ENCODE peak calls at places on chromosomes 13 and 19, in nine cellular contexts. L is nephron progenitor cell; G is CD8-positive, alpha-beta T cell; J is activated T-helper 9 cell treated with anti-CD3 and anti-CD28 coated beads, Interleukin-2, amount 50 U/mL, for 16 hours; K is thoracic aorta; P is hypothalamus; U is stimulated activated CD4-positive, alpha-beta T cell treated with anti-CD3 and anti-CD28 coated beads, TNF-alpha, amount 100 ng/mL, for 4 hours; B is trophoblast cell; V is CD4-positive, alpha-beta memory T cell. N is an unnamed sample.

GRCh38 chr13:75073791-75074190 is 408.2 kb downstream of the TBC1D4 start:
- DNase-seq in L (no peak), G (no peak), J (no peak), K (no peak), P (no peak), U (no peak), B (no peak), V (no peak), N (no peak)

GRCh38 chr19:43983544-43983911 is 460 bp upstream of the ZNF155 start:
- DNase-seq in L (no peak), G (no peak), J (no peak), K (no peak), P (no peak), U (no peak), B (no peak), V (no peak), N (no peak)

GRCh38 chr13:39253774-39254173 is 215.5 kb downstream of the NHLRC3 start:
- DNase-seq in L (no peak), G (no peak), J (no peak), K (no peak), P (no peak), U (no peak), B (peak), V (no peak), N (no peak)

GRCh38 chr13:36789061-36789460 is 30.0 kb upstream of the RFXAP start:
- DNase-seq in L (no peak), G (no peak), J (no peak), K (no peak), P (no peak), U (no peak), B (no peak), V (no peak), N (no peak)

GRCh38 chr13:37492061-37492460 is 106.5 kb downstream of the POSTN start:
- DNase-seq in L (no peak), G (no peak), J (no peak), K (no peak), P (no peak), U (no peak), B (no peak), V (no peak), N (no peak)

GRCh38 chr13:32779119-32779518 is 192.9 kb downstream of the PDS5B start:
- DNase-seq in L (no peak), G (no peak), J (no peak), K (no peak), P (no peak), U (no peak), B (no peak), V (no peak), N (no peak)

GRCh38 chr19:40143612-40144011 is 47.6 kb upstream of the MAP3K10 start:
- DNase-seq in L (no peak), G (peak), J (no peak), K (no peak), P (no peak), U (no peak), B (no peak), V (peak), N (no peak)

GRCh38 chr19:4908311-4908710 is 990 bp upstream of the UHRF1 start:
- DNase-seq in L (peak), G (no peak), J (no peak), K (no peak), P (no peak), U (no peak), B (no peak), V (no peak), N (no peak)

GRCh38 chr19:40231057-40231456 is 4.6 kb upstream of the CCNP start:
- DNase-seq in L (no peak), G (no peak), J (no peak), K (no peak), P (no peak), U (no peak), B (no peak), V (no peak), N (no peak)

GRCh38 chr19:18223860-18224524 is 2.2 kb downstream of the PDE4C start:
- DNase-seq in L (peak), G (no peak), J (no peak), K (no peak), P (no peak), U (no peak), B (no peak), V (peak), N (peak)

GRCh38 chr19:47485210-47485609 is 1.2 kb upstream of the KPTN start:
- DNase-seq in L (no peak), G (no peak), J (no peak), K (no peak), P (no peak), U (no peak), B (no peak), V (no peak), N (no peak)

GRCh38 chr19:2309734-2310362 is 1.9 kb upstream of the LINGO3 start:
- DNase-seq in L (no peak), G (no peak), J (no peak), K (no peak), P (peak), U (no peak), B (no peak), V (no peak), N (no peak)

GRCh38 chr19:43809762-43810696 is 7.8 kb upstream of the LYPD5 start:
- DNase-seq in L (no peak), G (no peak), J (no peak), K (no peak), P (no peak), U (no peak), B (peak), V (peak), N (peak)

GRCh38 chr19:14733574-14733973 is 43.7 kb downstream of the ZNF333 start:
- DNase-seq in L (no peak), G (no peak), J (no peak), K (no peak), P (no peak), U (no peak), B (no peak), V (no peak), N (no peak)

GRCh38 chr13:32390048-32390447 is 37.9 kb downstream of the N4BP2L1 start:
- DNase-seq in L (no peak), G (no peak), J (no peak), K (no peak), P (no peak), U (no peak), B (no peak), V (no peak), N (no peak)

GRCh38 chr13:32911506-32911905 is 104.7 kb upstream of the KL start:
- DNase-seq in L (peak), G (no peak), J (no peak), K (no peak), P (no peak), U (no peak), B (no peak), V (no peak), N (peak)

GRCh38 chr13:103573446-103573845 is 507.2 kb upstream of the SLC10A2 start:
- DNase-seq in L (no peak), G (no peak), J (no peak), K (no peak), P (no peak), U (no peak), B (no peak), V (no peak), N (no peak)

GRCh38 chr13:110509478-110509926 is 52.0 kb downstream of the RAB20 start:
- DNase-seq in L (no peak), G (no peak), J (no peak), K (no peak), P (no peak), U (no peak), B (no peak), V (no peak), N (no peak)

GRCh38 chr13:113832204-113832603 is 31.7 kb downstream of the GAS6 start:
- DNase-seq in L (no peak), G (no peak), J (no peak), K (no peak), P (no peak), U (no peak), B (no peak), V (no peak), N (no peak)

GRCh38 chr19:55116232-55117062 is 990 bp downstream of the PPP1R12C start:
- DNase-seq in L (peak), G (peak), J (peak), K (no peak), P (peak), U (peak), B (no peak), V (peak), N (peak)

GRCh38 chr13:97802213-97802612 is 151.3 kb upstream of the IPO5 start:
- DNase-seq in L (no peak), G (no peak), J (no peak), K (no peak), P (no peak), U (no peak), B (no peak), V (no peak), N (no peak)

GRCh38 chr13:35994131-35994966 is 136.8 kb downstream of the DCLK1 start:
- DNase-seq in L (no peak), G (no peak), J (no peak), K (peak), P (no peak), U (no peak), B (peak), V (no peak), N (no peak)

GRCh38 chr13:51122868-51123267 is 11.8 kb upstream of the C13orf42 start:
- DNase-seq in L (no peak), G (no peak), J (no peak), K (no peak), P (no peak), U (no peak), B (no peak), V (no peak), N (no peak)

GRCh38 chr19:1168877-1169791 is 4.9 kb downstream of the SBNO2 start:
- DNase-seq in L (peak), G (no peak), J (no peak), K (no peak), P (no peak), U (no peak), B (peak), V (no peak), N (no peak)

GRCh38 chr19:48255376-48256303 is at the start of gene CARD8:
- DNase-seq in L (peak), G (peak), J (peak), K (peak), P (peak), U (peak), B (peak), V (peak), N (peak)

GRCh38 chr19:8609210-8610040 is 1.1 kb downstream of the ADAMTS10 start:
- DNase-seq in L (peak), G (no peak), J (no peak), K (peak), P (peak), U (no peak), B (no peak), V (no peak), N (peak)

GRCh38 chr19:49499030-49499670 is 2.9 kb downstream of the RPS11 start:
- DNase-seq in L (no peak), G (no peak), J (no peak), K (no peak), P (no peak), U (no peak), B (no peak), V (peak), N (no peak)

GRCh38 chr13:33349996-33350826 is 64.7 kb upstream of the STARD13 start:
- DNase-seq in L (peak), G (no peak), J (no peak), K (no peak), P (peak), U (no peak), B (no peak), V (no peak), N (peak)

GRCh38 chr13:102793583-102794355 is 5.0 kb downstream of the POGLUT2 start:
- DNase-seq in L (no peak), G (no peak), J (no peak), K (no peak), P (no peak), U (no peak), B (no peak), V (no peak), N (no peak)

GRCh38 chr19:49704888-49705642 is 14.1 kb downstream of the CPT1C start:
- DNase-seq in L (no peak), G (no peak), J (no peak), K (no peak), P (no peak), U (no peak), B (no peak), V (no peak), N (no peak)

GRCh38 chr19:9406798-9407352 is 28.5 kb downstream of the ZNF266 start:
- DNase-seq in L (no peak), G (peak), J (peak), K (no peak), P (peak), U (peak), B (peak), V (no peak), N (no peak)

GRCh38 chr19:11881151-11881800 is 6.3 kb upstream of the ZNF69 start:
- DNase-seq in L (peak), G (peak), J (peak), K (no peak), P (no peak), U (peak), B (peak), V (peak), N (peak)

GRCh38 chr13:20391597-20392452 is 133.8 kb downstream of the CRYL1 start:
- DNase-seq in L (peak), G (no peak), J (no peak), K (no peak), P (no peak), U (no peak), B (peak), V (no peak), N (peak)

N was measured in neural progenitor cell.